ENCODE peak calls at places on chromosomes 13 and 19, in seven cellular contexts. E is ascending aorta; J is CD8-positive, alpha-beta memory T cell; O is aorta; B is WERI-Rb-1; U is neural progenitor cell; W is heart left ventricle. I is an unnamed sample. For H3K27me3 and H3K36me3, the result is how much of the 10 kb centered on the place peaks cover.

GRCh38 chr13:106418556-106418955 is 116.9 kb downstream of the EFNB2 start:
- DNase-seq in E (no peak), J (no peak), O (no peak), B (no peak), U (no peak), W (no peak), I (peak)

GRCh38 chr19:29285878-29286277 is 72.9 kb upstream of the UQCRFS1 start:
- DNase-seq in E (no peak), J (no peak), O (no peak), B (peak), U (peak), W (no peak), I (no peak)

GRCh38 chr13:23609414-23610186 is 39.4 kb downstream of the TNFRSF19 start:
- DNase-seq in E (no peak), J (no peak), O (no peak), B (no peak), U (no peak), W (no peak), I (no peak)

GRCh38 chr19:15213715-15214381 is 13.1 kb upstream of the NOTCH3 start:
- DNase-seq in E (peak), J (no peak), O (peak), B (no peak), U (no peak), W (peak), I (no peak)

GRCh38 chr13:112765734-112766133 is 75.9 kb downstream of the ATP11A start:
- DNase-seq in E (no peak), J (no peak), O (no peak), B (no peak), U (peak), W (no peak), I (no peak)

GRCh38 chr19:7293795-7294570 is at the start of gene INSR:
- DNase-seq in E (peak), J (no peak), O (peak), B (peak), U (peak), W (peak), I (peak)

GRCh38 chr19:19206938-19207337 is 3.7 kb upstream of the NR2C2AP start:
- DNase-seq in E (no peak), J (no peak), O (no peak), B (no peak), U (no peak), W (no peak), I (no peak)

GRCh38 chr13:27266937-27267336 is 3.7 kb upstream of the RASL11A start:
- DNase-seq in E (no peak), J (no peak), O (no peak), B (no peak), U (no peak), W (no peak), I (no peak)

GRCh38 chr13:23506071-23506820 is 64.0 kb upstream of the TNFRSF19 start:
- DNase-seq in E (no peak), J (no peak), O (no peak), B (no peak), U (no peak), W (peak), I (no peak)

GRCh38 chr19:53057904-53058579 is 13.5 kb downstream of the ERVV-2 start:
- DNase-seq in E (no peak), J (no peak), O (no peak), B (peak), U (peak), W (peak), I (no peak)

GRCh38 chr13:97057196-97057595 is 62.9 kb upstream of the OXGR1 start:
- DNase-seq in E (no peak), J (no peak), O (no peak), B (no peak), U (no peak), W (no peak), I (no peak)

GRCh38 chr19:7980635-7981121 is 24.8 kb downstream of the ELAVL1 start:
- DNase-seq in E (no peak), J (no peak), O (no peak), B (no peak), U (no peak), W (no peak), I (no peak)

GRCh38 chr13:98570929-98571372 is 6.0 kb downstream of the STK24 start:
- DNase-seq in E (no peak), J (peak), O (no peak), B (no peak), U (no peak), W (no peak), I (no peak)

GRCh38 chr13:74299688-74300087 is 165.5 kb upstream of the KLF12 start:
- DNase-seq in E (no peak), J (no peak), O (peak), B (no peak), U (no peak), W (no peak), I (no peak)

GRCh38 chr19:1521636-1522035 is 2.2 kb upstream of the PLK5 start:
- DNase-seq in E (no peak), J (no peak), O (no peak), B (no peak), U (no peak), W (no peak), I (no peak)

GRCh38 chr19:49672131-49672919 is 4.7 kb upstream of the PRMT1 start:
- DNase-seq in E (no peak), J (peak), O (peak), B (peak), U (peak), W (peak), I (no peak)

GRCh38 chr19:27971071-27971470 is 1241.9 kb downstream of the UQCRFS1 start:
- DNase-seq in E (no peak), J (no peak), O (no peak), B (no peak), U (peak), W (no peak), I (no peak)

GRCh38 chr19:48258350-48258749 is 2.6 kb upstream of the CARD8 start:
- DNase-seq in E (no peak), J (peak), O (no peak), B (no peak), U (no peak), W (no peak), I (no peak)

GRCh38 chr13:24097064-24097463 is 63.5 kb upstream of the SPATA13 start:
- DNase-seq in E (no peak), J (no peak), O (no peak), B (peak), U (no peak), W (no peak), I (peak)

GRCh38 chr13:46339035-46339666 is 47.9 kb downstream of the RUBCNL start:
- DNase-seq in E (no peak), J (no peak), O (peak), B (no peak), U (no peak), W (peak), I (no peak)

GRCh38 chr19:51751655-51752054 is at the start of gene FPR1:
- DNase-seq in E (no peak), J (no peak), O (no peak), B (no peak), U (no peak), W (no peak), I (no peak)

GRCh38 chr13:107392205-107392604 is 823.1 kb downstream of the LIG4 start:
- DNase-seq in E (no peak), J (no peak), O (no peak), B (no peak), U (no peak), W (no peak), I (no peak)

GRCh38 chr13:74168263-74168675 is 34.1 kb upstream of the KLF12 start:
- DNase-seq in E (no peak), J (no peak), O (no peak), B (no peak), U (no peak), W (peak), I (no peak)

GRCh38 chr13:45341799-45342584 is 1.0 kb upstream of the TPT1 start:
- DNase-seq in E (peak), J (no peak), O (peak), B (no peak), U (no peak), W (peak), I (no peak)

GRCh38 chr19:16309653-16310052 is 15.0 kb upstream of the KLF2 start:
- DNase-seq in E (no peak), J (no peak), O (no peak), B (no peak), U (no peak), W (no peak), I (no peak)

GRCh38 chr13:30486230-30487074 is 20.7 kb upstream of the HMGB1 start:
- DNase-seq in E (no peak), J (no peak), O (no peak), B (no peak), U (no peak), W (no peak), I (no peak)

GRCh38 chr19:49073514-49074378 is 1.2 kb upstream of the KCNA7 start:
- DNase-seq in E (no peak), J (no peak), O (no peak), B (peak), U (peak), W (no peak), I (no peak)

GRCh38 chr13:53206455-53206854 is 177.8 kb downstream of the OLFM4 start:
- DNase-seq in E (no peak), J (no peak), O (no peak), B (no peak), U (no peak), W (no peak), I (no peak)

GRCh38 chr13:110396476-110396875 is 89.4 kb downstream of the COL4A2 start:
- DNase-seq in E (no peak), J (no peak), O (no peak), B (no peak), U (no peak), W (no peak), I (no peak)
- H3K27me3 ChIP-seq in E (under half), J (under half), O (under half), B (under half), U (under half), W (under half), I (under half)

GRCh38 chr19:10921909-10922637 is 6.4 kb downstream of the YIPF2 start:
- DNase-seq in E (no peak), J (no peak), O (no peak), B (peak), U (no peak), W (no peak), I (no peak)

GRCh38 chr19:10922638-10923014 is 5.8 kb downstream of the YIPF2 start:
- DNase-seq in E (no peak), J (no peak), O (no peak), B (no peak), U (no peak), W (no peak), I (no peak)

GRCh38 chr19:10921199-10921879 is 7.1 kb downstream of the YIPF2 start:
- DNase-seq in E (no peak), J (no peak), O (no peak), B (no peak), U (no peak), W (no peak), I (no peak)

GRCh38 chr19:10924597-10924996 is 3.8 kb downstream of the YIPF2 start:
- DNase-seq in E (no peak), J (no peak), O (no peak), B (no peak), U (no peak), W (no peak), I (no peak)

GRCh38 chr19:10923503-10924076 is 4.8 kb downstream of the YIPF2 start:
- DNase-seq in E (no peak), J (no peak), O (no peak), B (no peak), U (no peak), W (no peak), I (no peak)
- H3K36me3 ChIP-seq in E (half or more), J (under half), O (under half), B (half or more), U (under half), W (half or more), I (under half)

DNA sequence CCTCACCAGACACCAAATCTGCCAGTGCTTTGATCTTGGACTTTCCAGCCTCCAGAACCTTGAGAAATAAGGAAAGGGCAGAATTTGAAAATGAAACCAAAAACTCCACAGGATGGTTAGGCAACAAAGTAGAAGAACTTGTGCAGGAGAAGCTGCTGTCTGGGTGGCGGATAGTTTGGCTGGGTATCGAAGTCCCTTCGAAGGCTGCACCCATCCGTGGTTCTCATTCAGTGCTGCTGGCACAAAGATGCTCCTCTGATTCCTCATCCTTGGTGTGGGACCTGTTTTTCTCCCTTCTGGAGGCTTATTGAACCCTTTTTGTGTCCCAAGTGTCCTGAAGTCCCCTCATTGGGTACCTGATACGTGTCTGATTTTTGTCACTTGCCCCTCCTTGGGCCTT is 130.9 kb downstream of the KDM4B start:
- DNase-seq in E (no peak), J (no peak), O (no peak), B (no peak), U (no peak), W (no peak), I (no peak)
- H3K4me3 ChIP-seq in E (no peak), J (no peak), O (no peak), B (no peak), U (no peak), W (no peak), I (no peak)

GRCh38 chr19:55173717-55174409 is 6.2 kb downstream of the SYT5 start:
- DNase-seq in E (no peak), J (no peak), O (peak), B (peak), U (peak), W (peak), I (peak)
- H3K27me3 ChIP-seq in E (under half), J (half or more), O (under half), B (under half), U (half or more), W (half or more), I (under half)

GRCh38 chr19:3649888-3650287 is 23.3 kb upstream of the CACTIN start:
- DNase-seq in E (no peak), J (no peak), O (no peak), B (no peak), U (no peak), W (no peak), I (no peak)
- H3K36me3 ChIP-seq in E (half or more), J (under half), O (under half), B (half or more), U (under half), W (half or more), I (under half)

GRCh38 chr19:11194173-11194572 is 3.2 kb downstream of the KANK2 start:
- DNase-seq in E (no peak), J (no peak), O (no peak), B (no peak), U (no peak), W (no peak), I (no peak)

GRCh38 chr19:11192957-11193939 is 4.1 kb downstream of the KANK2 start:
- DNase-seq in E (no peak), J (no peak), O (no peak), B (no peak), U (no peak), W (no peak), I (no peak)

GRCh38 chr19:11190501-11190900 is 6.8 kb downstream of the KANK2 start:
- DNase-seq in E (no peak), J (no peak), O (no peak), B (no peak), U (no peak), W (no peak), I (no peak)

GRCh38 chr19:11191934-11192333 is 5.4 kb downstream of the KANK2 start:
- DNase-seq in E (no peak), J (no peak), O (no peak), B (no peak), U (no peak), W (no peak), I (no peak)

DNA sequence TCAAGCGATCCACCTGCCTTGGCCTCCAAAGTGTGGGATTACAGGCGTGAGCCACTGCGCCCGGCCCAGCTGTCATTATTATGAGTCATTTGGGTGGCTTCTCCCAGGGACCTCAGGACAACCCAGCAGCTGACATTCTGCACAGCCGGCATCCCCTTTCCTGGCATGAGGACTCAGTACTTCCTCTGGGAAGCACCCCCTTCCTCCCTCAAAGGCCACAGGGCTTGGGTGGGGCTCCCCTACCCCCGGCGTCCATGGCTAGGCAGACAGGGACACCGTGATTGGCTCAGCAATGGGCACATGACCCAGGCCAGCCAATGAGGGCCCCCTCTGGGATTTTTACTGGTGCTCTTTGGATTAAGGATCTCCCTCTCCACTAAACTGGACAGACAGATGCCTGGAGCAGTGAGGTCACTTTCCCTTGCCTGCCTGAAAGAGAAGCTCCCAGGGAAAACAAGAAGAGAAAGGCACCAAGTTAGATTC is 6.0 kb downstream of the KANK2 start:
- DNase-seq in E (peak), J (no peak), O (peak), B (peak), U (no peak), W (peak), I (peak)
- H3K4me3 ChIP-seq in E (peak), J (no peak), O (no peak), B (no peak), U (no peak), W (no peak), I (no peak)

GRCh38 chr19:40512110-40512472 is 45.3 kb downstream of the SPTBN4 start:
- DNase-seq in E (no peak), J (no peak), O (no peak), B (no peak), U (no peak), W (no peak), I (no peak)
- H3K27me3 ChIP-seq in E (under half), J (under half), O (under half), B (under half), U (half or more), W (under half), I (under half)

I was measured in BJ.